ENCODE peak calls at places on chromosomes 11 and 22, in nine cellular contexts. G is MCF 10A; O is IMR-90; C is endodermal cell; I is A673; F is colonic mucosa; D is CD4-positive, alpha-beta T cell; T is GM13977; V is endothelial cell. P is an unnamed sample.

GRCh38 chr11:78651923-78652602 is 77.4 kb upstream of the NARS2 start:
- DNase-seq in C (peak; percentile 28), V (no peak), O (no peak), I (no peak), D (no peak), G (no peak), F (no peak), T (no peak), P (no peak)

GRCh38 chr11:69943506-69943905 is 124.3 kb upstream of the FGF3 start:
- DNase-seq in O (no peak), D (no peak), C (no peak), G (no peak), T (no peak), V (no peak), F (no peak), I (no peak), P (no peak)

GRCh38 chr11:95301497-95301896 is 70.5 kb upstream of the SESN3 start:
- DNase-seq in G (no peak), F (no peak), D (no peak), O (no peak), V (no peak), C (no peak), I (no peak), T (no peak), P (no peak)

GRCh38 chr11:117376517-117376916 is 48.9 kb downstream of the CEP164 start:
- DNase-seq in I (no peak), G (no peak), C (no peak), V (no peak), D (no peak), T (no peak), F (no peak), O (no peak), P (no peak)

GRCh38 chr11:104944080-104944479 is 24.3 kb downstream of the CASP4 start:
- DNase-seq in F (no peak), D (no peak), O (peak; percentile 18), C (no peak), V (no peak), I (no peak), T (no peak), G (no peak), P (no peak)

GRCh38 chr11:74957937-74958629 is 9.0 kb downstream of the SPCS2 start:
- DNase-seq in G (no peak), I (no peak), T (no peak), C (no peak), O (no peak), D (no peak), F (no peak), V (no peak), P (no peak)

GRCh38 chr11:126744699-126745098 is 255.9 kb downstream of the KIRREL3 start:
- DNase-seq in V (no peak), G (no peak), C (no peak), I (no peak), D (no peak), T (no peak), F (no peak), O (no peak), P (no peak)

GRCh38 chr11:32422545-32422944 is 12.8 kb downstream of the WT1 start:
- DNase-seq in I (no peak), F (no peak), G (no peak), D (no peak), T (no peak), O (no peak), C (no peak), V (no peak), P (no peak)

GRCh38 chr11:76232026-76232665 is 25.8 kb upstream of the WNT11 start:
- DNase-seq in D (no peak), I (no peak), C (no peak), F (peak; percentile 32), V (no peak), T (peak; percentile 75), G (no peak), O (no peak), P (no peak)

GRCh38 chr11:46285594-46286033 is 8.2 kb downstream of the CREB3L1 start:
- DNase-seq in I (no peak), V (no peak), O (peak; percentile 75), G (no peak), D (no peak), F (no peak), T (no peak), C (no peak), P (no peak)

GRCh38 chr22:19430890-19431541 is 517 bp downstream of the HIRA start:
- DNase-seq in O (peak; percentile 19), G (peak; percentile 33), F (peak; percentile 79), C (peak; percentile 77), T (peak; percentile 45), I (peak; percentile 23), D (no peak), V (peak; percentile 37), P (peak; percentile 47)
- TF ChIP-seq CTCF in O (no peak), G (no peak), F (no peak), C (peak; percentile 68), T (no peak), I (no peak), D (no peak), V (no peak), P (no peak)

GRCh38 chr11:125694951-125695350 is 14.3 kb upstream of the ACRV1 start:
- DNase-seq in I (no peak), G (no peak), T (no peak), O (no peak), F (no peak), V (no peak), C (no peak), D (no peak), P (no peak)
- TF ChIP-seq CTCF in I (no peak), G (no peak), T (no peak), O (no peak), F (no peak), V (no peak), C (no peak), D (no peak), P (no peak)

DNA sequence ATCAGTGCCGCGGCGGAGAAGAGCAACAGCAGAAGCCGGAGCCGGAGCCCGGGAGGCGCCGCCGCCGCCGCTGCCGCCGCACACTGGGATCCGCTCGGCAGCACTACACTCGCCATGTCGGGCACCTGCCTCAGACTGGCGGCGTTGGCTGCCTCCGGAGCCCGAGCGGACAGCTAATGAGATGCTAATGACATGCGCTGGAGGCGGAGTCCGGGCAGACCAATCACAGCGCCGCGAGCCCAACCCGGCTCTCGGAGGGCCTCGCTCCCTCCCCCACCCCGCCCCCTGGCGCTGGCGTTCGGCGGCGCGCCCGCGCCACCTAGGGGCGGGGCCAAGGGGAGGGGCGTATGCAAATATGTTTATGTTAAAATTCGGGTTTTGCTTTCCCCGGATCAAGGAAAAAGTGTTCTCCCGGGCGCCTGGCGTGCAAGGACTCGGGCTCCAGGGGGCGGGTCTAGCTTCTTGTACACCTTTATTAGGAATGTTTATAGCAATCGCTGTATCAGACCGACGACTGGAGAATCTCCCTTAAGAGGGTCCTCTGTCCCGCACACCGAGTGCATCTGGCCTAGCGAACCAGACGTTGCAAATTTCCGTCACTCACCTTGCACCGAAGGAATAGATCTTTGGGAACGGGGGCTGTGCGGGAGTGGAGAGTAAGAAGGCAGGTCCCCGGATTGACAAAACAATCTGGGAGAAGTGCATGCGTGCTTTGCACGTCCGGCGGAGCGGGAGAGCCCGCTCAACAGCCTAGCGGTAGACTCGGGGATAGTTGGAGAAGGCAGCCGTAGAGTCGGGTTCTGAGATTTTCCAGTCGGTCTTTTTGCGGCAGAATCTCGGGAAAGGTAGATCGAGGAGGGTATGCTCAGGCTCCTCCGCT is at the start of gene CADM1:
- DNase-seq in V (peak; percentile 97), I (peak; percentile 97), G (no peak), O (peak; percentile 95), T (peak; percentile 87), C (peak; percentile 99), D (peak; percentile 63), F (peak; percentile 91), P (peak; percentile 96)
- TF ChIP-seq CTCF in V (peak; percentile 92), I (peak; percentile 52), G (no peak), O (peak; percentile 80), T (peak; percentile 15), C (peak; percentile 77), D (peak; percentile 43), F (peak; percentile 63), P (peak; percentile 88)

DNA sequence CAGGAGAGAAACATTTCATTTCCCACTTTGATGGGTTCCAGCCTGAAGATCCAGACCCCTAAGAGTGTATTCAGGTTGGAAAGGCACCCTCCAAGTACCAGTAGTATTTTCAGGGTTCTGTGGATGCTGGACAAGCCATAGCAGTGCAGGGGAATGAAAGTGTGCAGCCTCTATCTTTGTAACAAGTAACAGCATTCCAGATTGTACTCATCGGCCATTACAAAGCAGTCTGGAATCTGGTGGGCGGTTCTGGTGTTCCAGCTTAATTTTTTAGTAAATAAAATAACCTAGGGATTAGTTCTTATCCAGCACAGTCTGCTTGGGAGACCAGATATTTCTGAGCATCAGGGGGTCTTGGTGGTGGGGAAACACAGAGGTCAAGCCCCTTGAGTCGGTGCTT is 22.6 kb downstream of the APLNR start:
- DNase-seq in O (peak; percentile 86), D (no peak), T (no peak), C (no peak), F (no peak), G (no peak), V (no peak), I (no peak), P (no peak)
- TF ChIP-seq CTCF in O (peak; percentile 3), D (no peak), T (no peak), C (no peak), F (no peak), G (no peak), V (no peak), I (no peak), P (no peak)